ENCODE peak calls at places on chromosomes 1 and 21, in six cellular contexts. D is lower leg skin, M is GM12878, C is GM06990, J is hippocampal formation, P is ascending aorta. Q is an unnamed sample.

GRCh38 chr1:113053344-113054138 is 19.5 kb upstream of the LRIG2 start:
- DNase-seq in M (no peak), D (no peak), J (no peak), C (no peak), P (no peak), Q (no peak)

GRCh38 chr1:206752481-206752880 is 18.1 kb upstream of the IL19 start:
- DNase-seq in D (no peak), C (no peak), J (no peak), P (no peak), M (no peak), Q (no peak)

GRCh38 chr1:20080441-20081330 is 10.7 kb downstream of the PLA2G5 start:
- DNase-seq in J (no peak), D (no peak), M (peak), C (peak), P (no peak), Q (no peak)

GRCh38 chr1:185821612-185822385 is 87.6 kb downstream of the HMCN1 start:
- DNase-seq in J (no peak), P (no peak), M (no peak), D (no peak), C (no peak), Q (no peak)

GRCh38 chr1:966135-966602 is at the start of gene PLEKHN1:
- DNase-seq in J (no peak), C (no peak), M (no peak), P (no peak), D (no peak), Q (peak)

GRCh38 chr21:14888202-14888601 is 176.6 kb downstream of the NRIP1 start:
- DNase-seq in M (no peak), P (no peak), J (no peak), C (no peak), D (no peak), Q (no peak)

GRCh38 chr21:36141513-36141925 is 6.6 kb downstream of the CBR3 start:
- DNase-seq in C (peak), P (peak), D (peak), J (peak), M (peak), Q (peak)

GRCh38 chr1:181469829-181470228 is 13.5 kb upstream of the CACNA1E start:
- DNase-seq in M (no peak), P (no peak), C (no peak), D (no peak), J (no peak), Q (peak)

GRCh38 chr1:30522031-30523004 is 201.1 kb downstream of the MATN1 start:
- DNase-seq in M (no peak), P (peak), C (no peak), J (no peak), D (peak), Q (peak)

GRCh38 chr21:44503901-44504399 is 36.0 kb downstream of the KRTAP10-1 start:
- DNase-seq in J (no peak), P (no peak), M (no peak), C (no peak), D (no peak), Q (no peak)

GRCh38 chr1:2037314-2037979 is 12.8 kb upstream of the PRKCZ start:
- DNase-seq in D (no peak), C (no peak), J (no peak), M (no peak), P (no peak), Q (no peak)

GRCh38 chr1:41783189-41783639 is 135.5 kb downstream of the HIVEP3 start:
- DNase-seq in C (no peak), P (no peak), M (no peak), J (peak), D (no peak), Q (peak)

GRCh38 chr1:112371770-112372169 is 24.2 kb upstream of the CTTNBP2NL start:
- DNase-seq in D (no peak), P (no peak), C (no peak), M (no peak), J (no peak), Q (no peak)

GRCh38 chr1:204673217-204673608 is 12.3 kb downstream of the LRRN2 start:
- DNase-seq in C (no peak), J (no peak), P (no peak), D (no peak), M (no peak), Q (no peak)

GRCh38 chr21:45109831-45110492 is 35.6 kb downstream of the ADARB1 start:
- DNase-seq in J (no peak), P (peak), M (peak), D (no peak), C (peak), Q (no peak)

GRCh38 chr1:227759345-227760300 is 24.4 kb downstream of the SNAP47 start:
- DNase-seq in D (no peak), M (no peak), P (no peak), C (no peak), J (no peak), Q (peak)

GRCh38 chr1:207034998-207035397 is 2.4 kb upstream of the C1orf116 start:
- DNase-seq in M (no peak), C (no peak), P (no peak), J (no peak), D (no peak), Q (peak)

GRCh38 chr1:153071511-153071910 is at the start of gene SPRR2B:
- DNase-seq in D (no peak), J (no peak), P (no peak), C (no peak), M (no peak), Q (no peak)

GRCh38 chr21:42233067-42233981 is 14.4 kb downstream of the ABCG1 start:
- DNase-seq in J (peak), C (peak), D (peak), P (peak), M (peak), Q (peak)

GRCh38 chr21:45513741-45514310 is 28.4 kb downstream of the SLC19A1 start:
- DNase-seq in P (no peak), M (no peak), J (no peak), C (no peak), D (no peak), Q (no peak)

GRCh38 chr1:209667701-209668100 is 7.5 kb upstream of the G0S2 start:
- DNase-seq in D (no peak), M (no peak), J (no peak), P (no peak), C (no peak), Q (no peak)

GRCh38 chr1:110477445-110477957 is 26.6 kb downstream of the PROK1 start:
- DNase-seq in M (no peak), J (no peak), P (no peak), D (no peak), C (no peak), Q (no peak)

GRCh38 chr1:227926216-227926791 is 21.4 kb downstream of the WNT9A start:
- DNase-seq in J (no peak), M (no peak), P (no peak), D (no peak), C (no peak), Q (no peak)

GRCh38 chr1:6162773-6163172 is 17.3 kb downstream of the CHD5 start:
- DNase-seq in J (no peak), D (no peak), P (no peak), M (no peak), C (no peak), Q (no peak)

GRCh38 chr1:108068141-108068540 is 103.2 kb upstream of the VAV3 start:
- DNase-seq in J (no peak), D (no peak), C (no peak), M (no peak), P (no peak), Q (no peak)

GRCh38 chr1:237754627-237755026 is 136.1 kb downstream of the ZP4 start:
- DNase-seq in P (no peak), D (no peak), C (no peak), M (no peak), J (no peak), Q (no peak)

Q was measured in hepatocyte.